ENCODE peak calls at places on chromosomes 11 and 22, in ten cellular contexts. X is astrocyte of the hippocampus; E is CD4-positive, alpha-beta memory T cell; N is amniotic stem cell; K is astrocyte of the spinal cord; A is HFF-Myc; V is dorsolateral prefrontal cortex; I is stimulated activated CD8-positive, alpha-beta memory T cell treated with anti-CD3 and anti-CD28 coated beads, Interleukin-7, amount 100 ng/mL, for 24 hours; B is GM23338; Q is HL-60. H is an unnamed sample.
A peak's percentile ranks its signal among the peaks of the same experiment; 100 is the strongest.

GRCh38 chr11:69352181-69352580 is 58.2 kb downstream of the MYEOV start:
- DNase-seq in A (no peak), Q (no peak), N (no peak), I (no peak), E (no peak), B (no peak), V (no peak), X (no peak), K (no peak), H (no peak)

GRCh38 chr11:10139656-10140055 is 154.4 kb downstream of the SBF2 start:
- DNase-seq in N (peak; percentile 50), A (no peak), V (no peak), Q (no peak), E (no peak), K (peak; percentile 67), B (no peak), X (peak; percentile 86), I (no peak), H (no peak)

GRCh38 chr11:66891849-66892660 is 35.2 kb downstream of the LRFN4 start:
- DNase-seq in X (peak; percentile 85), K (peak; percentile 94), N (peak; percentile 87), I (peak; percentile 20), A (peak; percentile 93), V (no peak), B (peak; percentile 40), Q (peak; percentile 47), E (no peak), H (peak; percentile 68)

GRCh38 chr11:73969991-73970800 is 12.4 kb downstream of the UCP2 start:
- DNase-seq in Q (no peak), V (no peak), A (no peak), X (no peak), B (no peak), N (no peak), K (no peak), I (no peak), E (no peak), H (peak; percentile 64)

GRCh38 chr11:2375341-2375853 is 1.7 kb upstream of the CD81 start:
- DNase-seq in N (no peak), V (no peak), K (no peak), B (no peak), Q (no peak), I (no peak), E (no peak), A (no peak), X (no peak), H (no peak)

GRCh38 chr11:13364388-13364787 is 86.8 kb downstream of the BMAL1 start:
- DNase-seq in I (no peak), X (no peak), K (peak; percentile 38), B (no peak), N (no peak), E (no peak), Q (no peak), A (no peak), V (no peak), H (no peak)

GRCh38 chr11:33828604-33829429 is 54.5 kb upstream of the FBXO3 start:
- DNase-seq in V (no peak), N (no peak), B (peak; percentile 60), A (no peak), E (no peak), K (no peak), I (no peak), X (peak; percentile 12), Q (no peak), H (no peak)

GRCh38 chr11:67390947-67391303 is 861 bp upstream of the RAD9A start:
- DNase-seq in A (no peak), E (no peak), Q (no peak), N (no peak), I (no peak), V (no peak), K (no peak), X (no peak), B (no peak), H (no peak)

GRCh38 chr22:37241351-37242142 is 2.5 kb downstream of the RAC2 start:
- DNase-seq in K (no peak), Q (no peak), A (no peak), N (no peak), E (peak; percentile 50), V (no peak), I (no peak), B (no peak), X (no peak), H (no peak)

GRCh38 chr22:47163876-47164513 is 401.5 kb downstream of the TBC1D22A start:
- DNase-seq in Q (no peak), A (no peak), B (no peak), E (no peak), V (no peak), X (no peak), N (no peak), I (no peak), K (no peak), H (peak; percentile 66)

GRCh38 chr22:33270596-33270995 is 212.4 kb upstream of the SYN3 start:
- DNase-seq in I (no peak), E (no peak), B (no peak), V (no peak), Q (no peak), X (no peak), A (no peak), K (no peak), N (no peak), H (no peak)

GRCh38 chr11:75579841-75580240 is 17.8 kb downstream of the SERPINH1 start:
- DNase-seq in X (no peak), Q (no peak), N (no peak), B (no peak), I (no peak), K (no peak), E (no peak), A (no peak), V (no peak), H (no peak)

GRCh38 chr11:128478305-128478704 is 109.1 kb downstream of the ETS1 start:
- DNase-seq in Q (no peak), N (no peak), A (no peak), V (no peak), I (no peak), B (no peak), X (no peak), E (no peak), K (no peak), H (no peak)

GRCh38 chr11:18721576-18722292 is 4.3 kb downstream of the IGSF22 start:
- DNase-seq in K (peak; percentile 31), I (no peak), N (no peak), B (peak; percentile 86), E (peak; percentile 36), X (peak; percentile 72), A (peak; percentile 27), V (no peak), Q (peak; percentile 27), H (no peak)

GRCh38 chr11:73227571-73228211 is 9.6 kb downstream of the P2RY2 start:
- DNase-seq in A (no peak), N (no peak), K (no peak), B (peak; percentile 93), V (no peak), X (no peak), I (no peak), Q (no peak), E (no peak), H (peak; percentile 55)

GRCh38 chr22:43378011-43378704 is 33.7 kb upstream of the MPPED1 start:
- DNase-seq in Q (peak; percentile 17), V (no peak), E (no peak), B (no peak), N (no peak), X (peak; percentile 22), A (no peak), K (peak; percentile 26), I (no peak), H (peak; percentile 22)

GRCh38 chr11:64130618-64131017 is 35.3 kb downstream of the MACROD1 start:
- DNase-seq in Q (no peak), A (no peak), N (no peak), E (no peak), B (no peak), V (no peak), I (no peak), X (no peak), K (no peak), H (no peak)

GRCh38 chr22:29702931-29703594 is 16.7 kb upstream of the CABP7 start:
- DNase-seq in N (no peak), K (no peak), V (no peak), I (no peak), A (no peak), B (peak; percentile 58), E (no peak), Q (no peak), X (peak; percentile 38), H (no peak)

GRCh38 chr11:126834149-126834548 is 166.4 kb downstream of the KIRREL3 start:
- DNase-seq in X (peak; percentile 89), A (peak; percentile 56), Q (no peak), I (no peak), B (no peak), E (no peak), N (peak; percentile 29), V (no peak), K (peak; percentile 89), H (no peak)

GRCh38 chr11:83941050-83941449 is 654.9 kb upstream of the CCDC90B start:
- DNase-seq in K (no peak), X (no peak), B (no peak), I (no peak), V (no peak), E (no peak), A (no peak), N (no peak), Q (no peak), H (no peak)